ENCODE peak calls at places on chromosomes 3 and 15, in seven cellular contexts. Y is HL-60, X is sigmoid colon, M is A549, R is ascending aorta, H is HCT116, K is right atrium auricular region. U is an unnamed sample.
A peak's percentile ranks its signal among the peaks of the same experiment; 100 is the strongest.

GRCh38 chr3:197722734-197723133 is 14.0 kb downstream of the RUBCN start:
- DNase-seq in X (no peak), M (no peak), H (no peak), Y (no peak), R (no peak), K (no peak), U (no peak)

GRCh38 chr3:147378186-147378503 is 28.2 kb downstream of the ZIC4 start:
- DNase-seq in Y (no peak), K (no peak), R (no peak), M (no peak), H (no peak), X (no peak), U (no peak)

GRCh38 chr3:190747566-190747965 is 114.9 kb downstream of the GMNC start:
- DNase-seq in M (no peak), R (no peak), K (no peak), X (no peak), Y (no peak), H (no peak), U (no peak)

GRCh38 chr3:150765949-150766720 is 3.2 kb upstream of the SIAH2 start:
- DNase-seq in X (no peak), R (no peak), Y (no peak), K (no peak), M (no peak), H (no peak), U (no peak)

GRCh38 chr15:61003683-61004299 is 225.3 kb downstream of the RORA start:
- DNase-seq in X (no peak), Y (no peak), H (no peak), M (no peak), K (no peak), R (no peak), U (no peak)

GRCh38 chr15:58755956-58756355 is 6.4 kb upstream of the ADAM10 start:
- DNase-seq in Y (no peak), K (no peak), H (no peak), R (no peak), X (no peak), M (no peak), U (no peak)

GRCh38 chr3:106086636-106087035 is 217.8 kb upstream of the CBLB start:
- DNase-seq in M (peak; percentile 68), X (no peak), R (no peak), Y (no peak), K (no peak), H (no peak), U (peak; percentile 14)

GRCh38 chr15:96365781-96366525 is 35.5 kb downstream of the NR2F2 start:
- DNase-seq in R (no peak), Y (no peak), M (no peak), X (no peak), K (no peak), H (no peak), U (no peak)

GRCh38 chr3:44439499-44440295 is 37.8 kb downstream of the ZNF445 start:
- DNase-seq in M (no peak), X (peak; percentile 93), H (no peak), R (peak; percentile 90), Y (peak; percentile 99), K (peak; percentile 91), U (no peak)
- H3K27ac ChIP-seq in M (no peak overlapping the region), X (peak overlapping the region; percentile 85), H (no peak overlapping the region), R (peak overlapping the region; percentile 87), Y (peak overlapping the region; percentile 99), K (peak overlapping the region; percentile 90), U (no peak overlapping the region)

DNA sequence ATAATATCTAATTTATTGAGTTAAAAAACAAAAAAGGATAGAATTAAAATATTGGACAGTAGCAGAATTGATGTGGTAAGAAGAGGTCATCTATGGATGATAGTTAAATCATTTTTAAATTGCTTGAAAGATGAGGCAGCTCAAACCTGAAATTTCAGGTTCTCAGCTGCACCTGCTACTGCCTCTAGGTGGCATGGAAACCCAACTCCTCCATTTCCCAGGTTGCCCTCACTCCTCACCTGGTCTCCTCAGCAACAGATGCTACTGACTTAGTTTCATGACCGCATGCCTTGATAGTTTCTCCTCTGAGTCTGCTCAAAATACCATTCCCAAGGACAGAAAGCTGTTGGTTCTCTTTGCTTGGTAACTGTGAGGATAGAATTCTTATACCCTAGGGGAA is 148.1 kb downstream of the ABHD5 start:
- DNase-seq in Y (no peak), K (no peak), X (no peak), R (no peak), H (no peak), M (peak; percentile 10), U (no peak)
- TF ChIP-seq CTCF in Y (no peak), K (no peak), X (no peak), R (no peak), H (no peak), M (no peak), U (no peak)

GRCh38 chr3:80079886-80080285 is 312.1 kb upstream of the ROBO1 start:
- DNase-seq in Y (no peak), R (no peak), K (no peak), H (no peak), X (no peak), M (no peak), U (no peak)
- H3K27ac ChIP-seq in Y (no peak overlapping the region), R (no peak overlapping the region), K (no peak overlapping the region), H (no peak overlapping the region), X (no peak overlapping the region), M (no peak overlapping the region), U (no peak overlapping the region)

GRCh38 chr3:67593761-67594234 is 60.6 kb downstream of the SUCLG2 start:
- DNase-seq in H (no peak), R (no peak), X (no peak), M (peak; percentile 75), K (no peak), Y (no peak), U (no peak)
- TF ChIP-seq CTCF in H (no peak), R (no peak), X (no peak), M (peak; percentile 15), K (no peak), Y (no peak), U (no peak)

DNA sequence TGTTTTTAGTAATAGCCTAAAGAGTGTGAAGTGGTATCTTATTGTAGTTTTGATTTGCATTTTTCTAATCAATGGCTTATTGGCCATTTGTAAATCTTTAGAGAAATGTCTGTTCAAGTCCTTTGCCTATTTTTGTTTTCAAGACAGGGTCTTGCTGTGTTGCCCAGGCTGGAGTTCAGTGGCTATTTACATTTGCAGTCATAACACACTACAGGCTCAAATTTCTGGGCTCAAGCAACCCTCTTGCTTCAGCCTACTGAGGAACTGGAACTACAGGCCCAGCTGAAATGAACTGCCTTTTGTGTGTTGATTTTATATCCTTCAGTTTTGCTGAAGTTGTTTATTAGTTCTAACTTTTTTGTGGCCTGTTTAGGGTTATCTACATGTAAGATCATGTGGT is 27.9 kb downstream of the BSN start:
- DNase-seq in M (no peak), Y (no peak), R (no peak), X (no peak), K (no peak), H (no peak), U (no peak)
- H3K27ac ChIP-seq in M (no peak overlapping the region), Y (no peak overlapping the region), R (no peak overlapping the region), X (no peak overlapping the region), K (no peak overlapping the region), H (no peak overlapping the region), U (no peak overlapping the region)

GRCh38 chr3:170038434-170039110 is 777 bp downstream of the GPR160 start:
- DNase-seq in R (no peak), Y (peak; percentile 81), H (no peak), X (no peak), M (peak; percentile 8), K (no peak), U (no peak)
- TF ChIP-seq CTCF in R (no peak), Y (no peak), H (no peak), X (no peak), M (no peak), K (no peak), U (no peak)